ENCODE peak calls at places on chromosomes 13 and 19, in six cellular contexts. S is stomach, N is HepG2, J is upper lobe of left lung, I is sigmoid colon, E is H1. X is an unnamed sample.

GRCh38 chr13:73849292-73849691 is 284.9 kb downstream of the KLF12 start:
- DNase-seq in S (no peak), N (peak; percentile 17), J (no peak), I (no peak), E (peak; percentile 21), X (peak; percentile 28)

GRCh38 chr19:49145485-49146407 is 9.4 kb downstream of the HRC start:
- DNase-seq in S (peak; percentile 87), N (peak; percentile 48), J (peak; percentile 96), I (peak; percentile 83), E (no peak), X (peak; percentile 86)

GRCh38 chr13:50412046-50412617 is 396.9 kb downstream of the KCNRG start:
- DNase-seq in S (no peak), N (no peak), J (no peak), I (no peak), E (no peak), X (no peak)

GRCh38 chr19:5093953-5094718 is 125.2 kb downstream of the KDM4B start:
- DNase-seq in S (no peak), N (no peak), J (peak; percentile 59), I (no peak), E (no peak), X (no peak)

GRCh38 chr19:55340144-55340783 is 588 bp downstream of the KMT5C start:
- DNase-seq in S (no peak), N (no peak), J (no peak), I (no peak), E (no peak), X (peak; percentile 46)

GRCh38 chr13:98998831-98999634 is 21.2 kb upstream of the DOCK9 start:
- DNase-seq in S (no peak), N (no peak), J (no peak), I (no peak), E (no peak), X (no peak)

GRCh38 chr13:56561327-56561726 is 579.4 kb upstream of the PRR20A start:
- DNase-seq in S (no peak), N (no peak), J (no peak), I (no peak), E (no peak), X (no peak)

GRCh38 chr13:46178821-46179220 is 3.2 kb downstream of the LCP1 start:
- DNase-seq in S (no peak), N (no peak), J (no peak), I (no peak), E (no peak), X (no peak)

GRCh38 chr13:24693862-24694471 is 13.8 kb downstream of the ATP12A start:
- DNase-seq in S (peak; percentile 46), N (peak; percentile 60), J (no peak), I (no peak), E (no peak), X (peak; percentile 36)

GRCh38 chr13:99133848-99134247 is 66.8 kb upstream of the UBAC2 start:
- DNase-seq in S (no peak), N (no peak), J (no peak), I (no peak), E (no peak), X (no peak)

GRCh38 chr13:42525035-42525504 is 48.9 kb upstream of the TNFSF11 start:
- DNase-seq in S (no peak), N (no peak), J (no peak), I (no peak), E (no peak), X (no peak)

GRCh38 chr13:113635048-113635420 is 23.0 kb downstream of the ATP4B start:
- DNase-seq in S (no peak), N (no peak), J (no peak), I (no peak), E (no peak), X (no peak)

GRCh38 chr19:10346509-10346908 is 7.1 kb upstream of the ICAM3 start:
- DNase-seq in S (no peak), N (peak; percentile 74), J (no peak), I (no peak), E (no peak), X (no peak)

GRCh38 chr19:21751379-21751778 is 16.0 kb downstream of the ZNF100 start:
- DNase-seq in S (no peak), N (peak; percentile 1), J (no peak), I (no peak), E (no peak), X (no peak)

GRCh38 chr13:110683203-110683883 is 22.6 kb downstream of the CARS2 start:
- DNase-seq in S (no peak), N (peak; percentile 52), J (no peak), I (no peak), E (no peak), X (no peak)

GRCh38 chr13:44801990-44802389 is 187.3 kb downstream of the NUFIP1 start:
- DNase-seq in S (peak; percentile 45), N (no peak), J (no peak), I (no peak), E (no peak), X (no peak)

GRCh38 chr19:11373166-11373884 is 1.1 kb upstream of the SWSAP1 start:
- DNase-seq in S (peak; percentile 44), N (no peak), J (no peak), I (no peak), E (no peak), X (no peak)

GRCh38 chr13:42969558-42970172 is 22.4 kb downstream of the EPSTI1 start:
- DNase-seq in S (peak; percentile 85), N (peak; percentile 63), J (no peak), I (peak; percentile 88), E (no peak), X (peak; percentile 90)

GRCh38 chr19:8518536-8518935 is 4.6 kb upstream of the ZNF414 start:
- DNase-seq in S (no peak), N (no peak), J (no peak), I (no peak), E (no peak), X (no peak)

GRCh38 chr19:44356383-44357111 is at the start of gene ZNF112:
- DNase-seq in S (peak; percentile 90), N (peak; percentile 94), J (peak; percentile 79), I (peak; percentile 93), E (peak; percentile 79), X (peak; percentile 90)

GRCh38 chr13:25930655-25931054 is 121.2 kb downstream of the SHISA2 start:
- DNase-seq in S (no peak), N (no peak), J (no peak), I (no peak), E (no peak), X (no peak)
- TF ChIP-seq EP300 in S (no peak), N (no peak), J (no peak), I (no peak), E (no peak), X (no peak)

DNA sequence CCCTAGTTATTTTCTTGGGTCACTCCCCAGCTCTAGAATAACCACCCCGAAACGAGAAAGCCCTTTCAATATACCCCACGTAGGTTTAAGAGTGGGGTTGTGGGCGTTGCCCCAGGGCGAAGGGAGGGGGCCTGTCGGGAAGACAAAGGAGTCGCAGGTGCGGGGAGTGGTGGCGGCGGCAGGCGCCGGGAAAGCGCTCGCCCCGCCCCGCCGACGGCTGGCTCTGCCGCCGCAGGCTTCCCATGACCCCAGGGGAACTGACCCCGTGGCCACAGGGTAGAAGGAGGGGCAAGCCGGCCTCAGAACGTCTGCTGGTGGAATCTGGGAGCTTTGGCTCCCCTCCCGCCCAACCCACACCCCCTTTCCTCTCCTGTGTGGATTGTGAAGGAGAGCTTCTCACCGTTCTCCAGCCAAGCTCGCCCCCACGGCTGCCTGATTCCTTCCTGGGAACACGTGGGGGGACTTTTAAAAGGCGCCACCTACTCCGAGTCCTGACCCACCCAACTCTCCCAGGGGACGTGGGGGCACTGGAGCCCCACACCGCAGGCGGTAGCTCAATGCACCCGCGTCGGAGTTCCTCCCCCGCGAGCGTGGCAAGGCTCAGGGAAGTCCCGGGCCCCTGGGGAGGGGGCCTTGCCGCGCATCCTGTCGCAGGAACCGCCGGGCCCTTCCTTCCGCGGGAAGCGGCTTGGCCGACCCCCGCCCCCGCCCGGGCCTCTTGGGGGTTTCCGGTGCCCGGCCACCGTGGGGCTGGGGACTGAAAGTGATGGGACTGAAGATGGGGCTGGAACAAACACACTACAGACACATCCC is 5.5 kb downstream of the IER2 start:
- DNase-seq in S (peak; percentile 86), N (peak; percentile 69), J (peak; percentile 95), I (peak; percentile 91), E (no peak), X (peak; percentile 88)
- TF ChIP-seq POLR2A in S (no peak), N (no peak), J (peak; percentile 44), I (no peak), E (peak; percentile 12), X (peak; percentile 16)

GRCh38 chr19:40623403-40624239 is 22.5 kb downstream of the LTBP4 start:
- DNase-seq in S (no peak), N (peak; percentile 43), J (peak; percentile 88), I (no peak), E (no peak), X (peak; percentile 85)

GRCh38 chr19:40627486-40628279 is 26.5 kb downstream of the LTBP4 start:
- DNase-seq in S (no peak), N (no peak), J (peak; percentile 81), I (no peak), E (no peak), X (no peak)

GRCh38 chr19:40622773-40623075 is 21.6 kb downstream of the LTBP4 start:
- DNase-seq in S (no peak), N (no peak), J (peak; percentile 58), I (no peak), E (no peak), X (no peak)

GRCh38 chr19:40626918-40627317 is 25.7 kb downstream of the LTBP4 start:
- DNase-seq in S (no peak), N (no peak), J (peak; percentile 79), I (no peak), E (no peak), X (no peak)

GRCh38 chr19:40625406-40626120 is 24.4 kb downstream of the LTBP4 start:
- DNase-seq in S (no peak), N (no peak), J (no peak), I (no peak), E (no peak), X (no peak)
- TF ChIP-seq POLR2AphosphoS5 in S (no peak), N (no peak), J (no peak), I (no peak), E (no peak), X (no peak)

GRCh38 chr19:46624958-46625661 is at the start of gene PTGIR:
- DNase-seq in S (no peak), N (no peak), J (no peak), I (peak; percentile 94), E (no peak), X (peak; percentile 52)
- TF ChIP-seq EP300 in S (no peak), N (no peak), J (no peak), I (no peak), E (no peak), X (no peak)